ENCODE peak calls at places on chromosome 21, in four cellular contexts. S, V, C and Z are unnamed samples.
A peak's percentile ranks its signal among the peaks of the same experiment; 100 is the strongest.

GRCh38 chr21:33546076-33546475 is 3.2 kb downstream of the SON start:
- DNase-seq in C (no peak), V (no peak), S (no peak), Z (no peak)

GRCh38 chr21:30408782-30409494 is 13.1 kb downstream of the KRTAP13-1 start:
- DNase-seq in C (peak; percentile 98), S (peak; percentile 75), V (no peak), Z (no peak)

GRCh38 chr21:45522986-45523385 is 19.3 kb downstream of the SLC19A1 start:
- DNase-seq in S (no peak), V (no peak), C (no peak), Z (no peak)

GRCh38 chr21:15732996-15733329 is 3.2 kb downstream of the USP25 start:
- DNase-seq in C (no peak), V (no peak), S (no peak), Z (no peak)

GRCh38 chr21:39055167-39055767 is 128.0 kb downstream of the PSMG1 start:
- DNase-seq in V (no peak), C (no peak), S (peak; percentile 16), Z (no peak)

GRCh38 chr21:45288441-45288841 is 746 bp upstream of the POFUT2 start:
- DNase-seq in C (no peak), S (no peak), V (no peak), Z (no peak)

GRCh38 chr21:43208561-43209332 is 39.9 kb downstream of the CRYAA start:
- DNase-seq in S (no peak), V (no peak), C (no peak), Z (no peak)

GRCh38 chr21:15051652-15052554 is 12.9 kb downstream of the NRIP1 start:
- DNase-seq in V (no peak), S (no peak), C (no peak), Z (no peak)

GRCh38 chr21:41564871-41565281 is 56.9 kb upstream of the TMPRSS2 start:
- DNase-seq in C (no peak), S (no peak), V (no peak), Z (no peak)